ENCODE peak calls at places on chromosomes 5 and 9, in four cellular contexts. Z is suprapubic skin, I is spleen, W is fibroblast of lung. H is an unnamed sample.

GRCh38 chr9:95077053-95077765 is 240.3 kb downstream of the FANCC start:
- DNase-seq in Z (peak; percentile 44), I (no peak), W (no peak), H (no peak)

GRCh38 chr5:122067330-122067885 is 10.7 kb downstream of the LOX start:
- DNase-seq in I (no peak), W (no peak), Z (no peak), H (peak; percentile 8)

GRCh38 chr5:112529525-112529924 is 110.4 kb upstream of the EPB41L4A start:
- DNase-seq in Z (no peak), W (no peak), I (no peak), H (peak; percentile 28)

GRCh38 chr5:102241809-102242421 is 54.2 kb downstream of the SLCO4C1 start:
- DNase-seq in I (no peak), Z (no peak), W (no peak), H (no peak)

GRCh38 chr5:31908396-31908795 is 265.7 kb downstream of the GOLPH3 start:
- DNase-seq in Z (no peak), I (no peak), W (no peak), H (no peak)

GRCh38 chr9:131875828-131876485 is 136.1 kb upstream of the RAPGEF1 start:
- DNase-seq in Z (no peak), W (peak; percentile 42), I (peak; percentile 36), H (peak; percentile 23)

GRCh38 chr5:3197237-3197636 is 398.4 kb upstream of the IRX1 start:
- DNase-seq in I (no peak), W (no peak), Z (no peak), H (no peak)

GRCh38 chr9:136913701-136914438 is 27.6 kb downstream of the TRAF2 start:
- DNase-seq in W (no peak), Z (no peak), I (no peak), H (no peak)

GRCh38 chr5:73376618-73377170 is 71.9 kb downstream of the FOXD1 start:
- DNase-seq in Z (no peak), W (peak; percentile 87), I (no peak), H (peak; percentile 65)

GRCh38 chr9:117757566-117757965 is 53.4 kb downstream of the TLR4 start:
- DNase-seq in W (no peak), Z (no peak), I (no peak), H (no peak)

GRCh38 chr5:74424162-74424868 is 216.2 kb downstream of the ENC1 start:
- DNase-seq in W (peak; percentile 44), I (no peak), Z (no peak), H (peak; percentile 94)

GRCh38 chr5:64792474-64792873 is 23.7 kb downstream of the CWC27 start:
- DNase-seq in W (no peak), Z (no peak), I (no peak), H (no peak)

GRCh38 chr5:37814699-37815098 is 25.1 kb downstream of the GDNF start:
- DNase-seq in W (peak; percentile 84), Z (no peak), I (no peak), H (peak; percentile 88)

GRCh38 chr9:16712800-16713199 is 157.7 kb downstream of the BNC2 start:
- DNase-seq in I (no peak), Z (no peak), W (no peak), H (no peak)

GRCh38 chr9:14769235-14769580 is 46.7 kb upstream of the CER1 start:
- DNase-seq in I (no peak), Z (no peak), W (peak; percentile 18), H (peak; percentile 25)

GRCh38 chr5:95626701-95627100 is 6.8 kb downstream of the GPR150 start:
- DNase-seq in W (no peak), I (no peak), Z (no peak), H (no peak)

GRCh38 chr5:179605026-179605833 is 18.2 kb downstream of the HNRNPH1 start:
- DNase-seq in Z (no peak), I (peak; percentile 30), W (no peak), H (no peak)

GRCh38 chr5:143491644-143492043 is 88.2 kb upstream of the NR3C1 start:
- DNase-seq in W (no peak), I (no peak), Z (no peak), H (no peak)

GRCh38 chr5:116084891-116085715 is at the start of gene COMMD10:
- DNase-seq in I (peak; percentile 96), Z (peak; percentile 83), W (peak; percentile 90), H (peak; percentile 69)

GRCh38 chr5:143933434-143933833 is 121.5 kb downstream of the HMHB1 start:
- DNase-seq in Z (no peak), W (peak; percentile 18), I (no peak), H (peak; percentile 86)

GRCh38 chr9:87830446-87830845 is 52.2 kb upstream of the SPATA31E1 start:
- DNase-seq in I (no peak), Z (no peak), W (no peak), H (peak; percentile 64)

GRCh38 chr9:133130721-133131244 is 9.7 kb upstream of the RALGDS start:
- DNase-seq in I (peak; percentile 91), W (no peak), Z (no peak), H (no peak)

GRCh38 chr5:97044057-97044456 is 98.4 kb downstream of the LIX1 start:
- DNase-seq in W (no peak), I (no peak), Z (no peak), H (peak; percentile 35)

GRCh38 chr5:179381691-179382090 is 36.4 kb upstream of the ADAMTS2 start:
- DNase-seq in Z (peak; percentile 40), I (no peak), W (no peak), H (no peak)

GRCh38 chr9:2227468-2227867 is 212.3 kb downstream of the SMARCA2 start:
- DNase-seq in W (peak; percentile 70), Z (no peak), I (no peak), H (no peak)

GRCh38 chr5:137753227-137753985 is 757 bp downstream of the HNRNPA0 start:
- DNase-seq in W (no peak), Z (peak; percentile 78), I (peak; percentile 93), H (no peak)

GRCh38 chr9:135890896-135891631 is 16.3 kb downstream of the CAMSAP1 start:
- DNase-seq in Z (no peak), I (no peak), W (no peak), H (peak; percentile 63)

GRCh38 chr9:70043689-70044449 is at the start of gene MAMDC2:
- DNase-seq in Z (peak; percentile 81), W (peak; percentile 59), I (peak; percentile 77), H (peak; percentile 57)
- H3K27ac ChIP-seq in Z (peak within 1 kb of the TSS; percentile 81), W (no peak within 1 kb of the TSS), I (peak within 1 kb of the TSS; percentile 59), H (peak within 1 kb of the TSS; percentile 20)

DNA sequence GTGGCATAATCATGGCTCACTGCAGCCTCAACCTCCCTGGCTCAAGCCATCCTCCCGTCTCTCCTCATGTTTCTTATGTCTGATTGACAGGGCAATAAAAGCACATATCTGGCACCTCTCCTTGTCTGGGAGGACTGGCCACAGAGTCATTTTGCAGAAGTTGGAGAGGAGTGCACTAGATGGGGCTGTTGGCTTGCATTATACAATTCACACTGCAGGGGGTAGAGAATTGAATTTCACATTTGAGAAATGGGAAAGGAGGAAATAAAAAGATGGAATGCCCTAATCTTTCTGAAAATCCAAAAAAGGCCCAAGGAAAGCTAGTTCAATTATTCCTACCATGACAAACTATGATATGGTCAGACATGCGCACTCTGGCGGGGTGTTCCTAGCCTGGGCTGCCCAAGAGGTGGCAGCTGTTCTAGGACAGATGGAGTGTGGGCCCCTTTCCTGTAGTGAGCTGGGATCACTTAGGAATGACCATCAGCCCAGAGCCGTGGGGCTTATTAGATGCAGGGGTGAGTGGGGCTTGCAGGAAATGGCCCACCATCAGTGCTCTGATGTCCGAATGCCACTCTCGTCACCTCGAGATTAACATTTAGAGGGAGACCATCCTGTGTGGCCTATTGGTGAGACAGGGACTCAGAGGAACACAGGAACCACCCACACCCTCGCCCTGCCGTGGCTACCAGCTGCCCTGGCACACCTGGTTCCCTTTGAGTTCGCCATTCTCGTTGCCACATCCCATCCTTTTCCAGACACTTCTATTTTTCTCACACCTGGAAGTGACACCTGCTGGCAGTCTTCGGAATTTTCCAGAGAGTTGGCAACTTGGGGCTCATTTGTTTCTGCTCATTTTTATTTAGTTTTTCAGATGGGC is 21.8 kb upstream of the ANKRD18A start:
- DNase-seq in Z (no peak), I (no peak), W (peak; percentile 36), H (peak; percentile 34)
- TF ChIP-seq CTCF in Z (no peak), I (peak; percentile 10), W (no peak), H (peak; percentile 53)

GRCh38 chr5:136056771-136057335 is 28.1 kb downstream of the TGFBI start:
- DNase-seq in W (no peak), Z (no peak), I (peak; percentile 51), H (no peak)
- H3K4me1 ChIP-seq in W (peaks cover 47% of the 10 kb centered on the region), Z (peaks cover 24% of the 10 kb centered on the region), I (no peaks in the 10 kb centered on the region), H (peaks cover 43% of the 10 kb centered on the region)

GRCh38 chr9:38008168-38009034 is 60.6 kb downstream of the SHB start:
- DNase-seq in W (peak; percentile 96), I (no peak), Z (no peak), H (peak; percentile 91)
- H3K27ac ChIP-seq in W (peak overlapping the region; percentile 96), I (peak overlapping the region; percentile 30), Z (peak overlapping the region; percentile 52), H (peak overlapping the region; percentile 88)

DNA sequence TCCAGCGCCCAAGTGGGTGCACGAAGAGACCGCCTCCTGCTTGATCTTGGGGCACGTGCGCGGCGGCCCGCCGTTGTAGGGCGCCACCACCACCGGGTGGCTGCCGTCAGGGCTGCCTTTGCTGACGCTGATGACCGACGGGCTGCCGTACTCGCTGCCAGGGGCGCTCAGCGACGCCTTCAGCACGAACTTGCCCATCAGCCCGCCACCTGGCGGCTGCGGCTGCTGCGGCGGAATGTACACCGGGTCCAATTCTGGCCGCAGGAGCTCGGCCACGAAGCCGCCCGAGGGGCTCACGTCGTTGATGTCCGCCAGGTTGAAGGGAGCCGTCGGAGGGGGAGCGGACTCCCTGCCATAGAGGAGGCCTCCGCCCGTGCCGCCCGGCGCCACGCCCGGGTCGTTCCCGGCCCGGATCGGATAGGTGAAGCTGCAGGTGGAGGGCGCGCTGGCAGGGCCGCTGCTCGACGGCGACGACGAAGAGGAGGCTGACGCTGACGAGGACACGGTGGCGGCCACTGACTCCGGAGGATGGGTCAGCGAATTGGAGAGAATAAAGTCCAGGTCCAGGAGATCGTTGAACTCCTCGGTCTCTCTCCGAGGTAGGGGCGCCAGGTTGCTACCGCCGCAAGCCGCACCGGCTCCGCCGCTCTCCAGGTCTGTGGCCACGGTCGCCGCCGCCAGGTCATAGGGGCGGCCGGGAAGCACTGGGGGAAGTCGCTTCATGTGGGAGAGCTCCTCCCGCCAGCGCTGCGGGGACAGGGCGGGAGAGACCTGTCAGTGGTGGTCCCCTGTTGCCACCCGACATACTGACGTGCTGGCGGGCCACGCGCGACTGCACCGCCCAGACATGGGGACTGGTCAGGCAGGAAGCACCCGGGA is 1.8 kb downstream of the KLF4 start:
- DNase-seq in Z (peak; percentile 81), W (peak; percentile 51), I (peak; percentile 87), H (no peak)
- TF ChIP-seq CTCF in Z (no peak), W (peak; percentile 16), I (peak; percentile 34), H (peak; percentile 66)

GRCh38 chr9:20685769-20686168 is 1.7 kb downstream of the FOCAD start:
- DNase-seq in W (no peak), I (no peak), Z (no peak), H (no peak)
- H3K4me1 ChIP-seq in W (no peaks in the 10 kb centered on the region), I (peaks cover 15% of the 10 kb centered on the region), Z (peaks cover 21% of the 10 kb centered on the region), H (peaks cover 21% of the 10 kb centered on the region)

DNA sequence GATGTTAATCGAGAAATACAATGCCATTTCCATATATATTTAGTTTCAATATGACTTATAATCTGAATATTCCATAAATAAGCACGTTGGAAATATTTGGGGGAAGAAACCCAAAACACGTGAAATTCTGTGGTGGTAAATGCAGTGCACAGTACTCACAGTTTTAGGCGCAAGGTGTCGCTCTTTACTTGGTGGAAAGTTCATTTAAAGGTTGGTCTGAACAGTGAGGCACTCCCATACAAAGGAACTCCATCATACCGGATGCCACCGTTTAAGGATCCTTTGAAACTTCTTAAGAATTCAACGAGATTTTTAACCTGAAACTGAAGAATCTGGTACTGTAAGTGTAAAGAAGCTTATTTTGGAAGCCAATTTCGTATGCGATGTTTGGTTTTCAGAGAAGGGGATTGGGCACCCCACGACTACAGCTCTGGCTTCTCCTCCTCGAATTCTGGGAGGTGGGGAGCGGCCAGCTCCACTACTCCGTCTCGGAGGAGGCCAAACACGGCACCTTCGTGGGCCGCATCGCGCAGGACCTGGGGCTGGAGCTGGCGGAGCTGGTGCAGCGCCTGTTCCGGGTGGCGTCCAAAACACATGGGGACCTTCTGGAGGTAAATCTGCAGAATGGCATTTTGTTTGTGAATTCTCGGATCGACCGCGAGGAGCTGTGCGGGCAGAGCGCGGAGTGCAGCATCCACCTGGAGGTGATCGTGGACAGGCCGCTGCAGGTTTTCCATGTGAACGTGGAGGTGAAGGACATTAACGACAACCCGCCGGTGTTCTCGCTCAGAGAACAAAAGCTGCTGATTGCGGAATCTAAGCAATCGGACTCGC is at the start of gene PCDHA11:
- DNase-seq in W (no peak), I (no peak), Z (no peak), H (no peak)
- H3K27ac ChIP-seq in W (no peak within 1 kb of the TSS), I (no peak within 1 kb of the TSS), Z (no peak within 1 kb of the TSS), H (no peak within 1 kb of the TSS)